ENCODE peak calls at places on chromosomes 2 and 18, in nine cellular contexts. W, Q, R, B, U, A, H, D and Z are unnamed samples.

GRCh38 chr2:200099271-200099670 is 143.9 kb downstream of the MAIP1 start:
- DNase-seq in W (no peak), Q (no peak), R (no peak), B (no peak), U (no peak), A (no peak), H (no peak), D (no peak), Z (no peak)

GRCh38 chr2:178478442-178479274 is at the start of gene FKBP7:
- DNase-seq in W (peak; percentile 94), Q (peak; percentile 54), R (peak; percentile 84), B (no peak), U (no peak), A (peak; percentile 68), H (peak; percentile 88), D (peak; percentile 81), Z (peak; percentile 80)

GRCh38 chr2:48221846-48222516 is 308.0 kb upstream of the STON1 start:
- DNase-seq in W (no peak), Q (no peak), R (peak; percentile 6), B (no peak), U (no peak), A (no peak), H (no peak), D (no peak), Z (no peak)

GRCh38 chr2:73218298-73218697 is 4.3 kb downstream of the SMYD5 start:
- DNase-seq in W (no peak), Q (no peak), R (peak; percentile 8), B (no peak), U (no peak), A (no peak), H (no peak), D (peak; percentile 65), Z (no peak)

GRCh38 chr2:111244864-111245263 is 124.2 kb downstream of the BCL2L11 start:
- DNase-seq in W (no peak), Q (no peak), R (no peak), B (no peak), U (no peak), A (no peak), H (no peak), D (no peak), Z (no peak)

GRCh38 chr18:13374096-13374467 is 155.5 kb downstream of the LDLRAD4 start:
- DNase-seq in W (no peak), Q (no peak), R (no peak), B (no peak), U (no peak), A (no peak), H (no peak), D (no peak), Z (no peak)

GRCh38 chr2:168663993-168664392 is 138.4 kb upstream of the NOSTRIN start:
- DNase-seq in W (no peak), Q (no peak), R (peak; percentile 23), B (no peak), U (no peak), A (no peak), H (no peak), D (peak; percentile 53), Z (no peak)

GRCh38 chr2:233728723-233729301 is at the start of gene UGT1A3:
- DNase-seq in W (no peak), Q (no peak), R (no peak), B (no peak), U (no peak), A (no peak), H (no peak), D (no peak), Z (no peak)

GRCh38 chr2:240431276-240431662 is 4.2 kb upstream of the GPC1 start:
- DNase-seq in W (no peak), Q (no peak), R (no peak), B (no peak), U (no peak), A (peak; percentile 10), H (no peak), D (no peak), Z (no peak)

GRCh38 chr2:239236808-239237205 is 164.0 kb downstream of the HDAC4 start:
- DNase-seq in W (peak; percentile 37), Q (no peak), R (no peak), B (no peak), U (no peak), A (no peak), H (no peak), D (no peak), Z (no peak)

GRCh38 chr18:8785855-8786765 is 80.8 kb downstream of the MTCL1 start:
- DNase-seq in W (no peak), Q (no peak), R (no peak), B (no peak), U (no peak), A (peak; percentile 14), H (no peak), D (no peak), Z (peak; percentile 49)

GRCh38 chr2:215612770-215613169 is 176.9 kb upstream of the FN1 start:
- DNase-seq in W (no peak), Q (no peak), R (peak; percentile 60), B (no peak), U (peak; percentile 76), A (no peak), H (no peak), D (peak; percentile 96), Z (no peak)

GRCh38 chr18:79590191-79591039 is 89.2 kb upstream of the CTDP1 start:
- DNase-seq in W (peak; percentile 53), Q (no peak), R (peak; percentile 41), B (no peak), U (no peak), A (no peak), H (peak; percentile 82), D (no peak), Z (no peak)

GRCh38 chr18:7164610-7165009 is 47.0 kb upstream of the LAMA1 start:
- DNase-seq in W (no peak), Q (no peak), R (peak; percentile 18), B (peak; percentile 1), U (no peak), A (no peak), H (no peak), D (peak; percentile 27), Z (no peak)

GRCh38 chr2:112148477-112148876 is 10.3 kb downstream of the FBLN7 start:
- DNase-seq in W (no peak), Q (no peak), R (no peak), B (no peak), U (no peak), A (no peak), H (no peak), D (no peak), Z (no peak)

GRCh38 chr18:79405781-79406575 is 10.2 kb downstream of the NFATC1 start:
- DNase-seq in W (peak; percentile 85), Q (peak; percentile 49), R (no peak), B (no peak), U (no peak), A (peak; percentile 81), H (no peak), D (peak; percentile 34), Z (peak; percentile 96)

GRCh38 chr2:241038374-241039180 is 40.2 kb downstream of the SNED1 start:
- DNase-seq in W (no peak), Q (no peak), R (no peak), B (no peak), U (no peak), A (no peak), H (no peak), D (no peak), Z (no peak)

GRCh38 chr2:235669983-235670962 is 176.4 kb downstream of the AGAP1 start:
- DNase-seq in W (peak; percentile 80), Q (no peak), R (peak; percentile 82), B (no peak), U (no peak), A (no peak), H (peak; percentile 77), D (peak; percentile 87), Z (no peak)

GRCh38 chr18:44654555-44654954 is 26.1 kb upstream of the SETBP1 start:
- DNase-seq in W (no peak), Q (no peak), R (peak; percentile 53), B (peak; percentile 72), U (peak; percentile 59), A (no peak), H (no peak), D (peak; percentile 63), Z (no peak)

GRCh38 chr2:45602624-45603023 is 8.4 kb downstream of the SRBD1 start:
- DNase-seq in W (no peak), Q (no peak), R (no peak), B (no peak), U (no peak), A (no peak), H (no peak), D (no peak), Z (no peak)

GRCh38 chr18:13549879-13550231 is 176.5 kb downstream of the FAM210A start:
- DNase-seq in W (no peak), Q (no peak), R (no peak), B (no peak), U (no peak), A (no peak), H (no peak), D (no peak), Z (no peak)

GRCh38 chr2:102111823-102112222 is 30.7 kb upstream of the IL1R1 start:
- DNase-seq in W (no peak), Q (no peak), R (no peak), B (no peak), U (no peak), A (no peak), H (no peak), D (no peak), Z (no peak)

GRCh38 chr2:109702250-109702985 is 88.3 kb downstream of the SOWAHC start:
- DNase-seq in W (no peak), Q (no peak), R (peak; percentile 64), B (peak; percentile 21), U (no peak), A (no peak), H (no peak), D (peak; percentile 92), Z (no peak)

GRCh38 chr2:232988444-232988843 is 24.6 kb downstream of the NGEF start:
- DNase-seq in W (no peak), Q (no peak), R (peak; percentile 96), B (peak; percentile 89), U (peak; percentile 78), A (no peak), H (no peak), D (peak; percentile 95), Z (no peak)

GRCh38 chr18:7479756-7480155 is 87.4 kb upstream of the PTPRM start:
- DNase-seq in W (no peak), Q (no peak), R (peak; percentile 15), B (no peak), U (no peak), A (no peak), H (no peak), D (peak; percentile 68), Z (no peak)

GRCh38 chr2:150732064-150732463 is 244.6 kb upstream of the RND3 start:
- DNase-seq in W (no peak), Q (no peak), R (peak; percentile 36), B (peak; percentile 28), U (peak; percentile 33), A (no peak), H (no peak), D (peak; percentile 83), Z (no peak)

GRCh38 chr2:149921911-149922616 is 334.5 kb upstream of the MMADHC start:
- DNase-seq in W (no peak), Q (no peak), R (no peak), B (no peak), U (no peak), A (no peak), H (no peak), D (no peak), Z (no peak)

GRCh38 chr2:110804915-110805314 is 72.5 kb downstream of the ACOXL start:
- DNase-seq in W (no peak), Q (no peak), R (no peak), B (no peak), U (no peak), A (no peak), H (no peak), D (no peak), Z (peak; percentile 74)

GRCh38 chr2:128524183-128524582 is 205.5 kb upstream of the HS6ST1 start:
- DNase-seq in W (no peak), Q (no peak), R (no peak), B (no peak), U (no peak), A (no peak), H (no peak), D (no peak), Z (no peak)

GRCh38 chr2:173989160-173989885 is 24.1 kb upstream of the SP3 start:
- DNase-seq in W (no peak), Q (no peak), R (no peak), B (no peak), U (no peak), A (no peak), H (no peak), D (no peak), Z (no peak)

GRCh38 chr2:127050803-127051115 is 56.2 kb downstream of the BIN1 start:
- DNase-seq in W (peak; percentile 58), Q (no peak), R (no peak), B (no peak), U (no peak), A (no peak), H (no peak), D (no peak), Z (no peak)